ENCODE peak calls at places on chromosomes 11 and 22, in seven cellular contexts. One of them, this sample, is unnamed.

GRCh38 chr11:81963018-81963417 is 770.6 kb downstream of the FAM181B start:
- DNase-seq in upper lobe of right lung: no peak
- DNase-seq in left ventricle myocardium inferior: no peak
- DNase-seq in PC-3: peak; percentile 1
- DNase-seq in BE2C: no peak
- DNase-seq in WERI-Rb-1: no peak
- DNase-seq in AG10803: no peak
- DNase-seq in this sample: no peak

GRCh38 chr22:17770180-17771077 is 3.8 kb downstream of the BID start:
- DNase-seq in upper lobe of right lung: no peak
- DNase-seq in left ventricle myocardium inferior: no peak
- DNase-seq in PC-3: no peak
- DNase-seq in BE2C: no peak
- DNase-seq in WERI-Rb-1: no peak
- DNase-seq in AG10803: no peak
- DNase-seq in this sample: no peak

GRCh38 chr22:39738746-39739145 is 154.8 kb downstream of the ENTHD1 start:
- DNase-seq in upper lobe of right lung: no peak
- DNase-seq in left ventricle myocardium inferior: no peak
- DNase-seq in PC-3: peak; percentile 4
- DNase-seq in BE2C: no peak
- DNase-seq in WERI-Rb-1: no peak
- DNase-seq in AG10803: peak; percentile 52
- DNase-seq in this sample: no peak

GRCh38 chr11:87352759-87353707 is 315.3 kb downstream of the TMEM135 start:
- DNase-seq in upper lobe of right lung: peak; percentile 91
- DNase-seq in left ventricle myocardium inferior: peak; percentile 84
- DNase-seq in PC-3: peak; percentile 96
- DNase-seq in BE2C: peak; percentile 86
- DNase-seq in WERI-Rb-1: peak; percentile 87
- DNase-seq in AG10803: peak; percentile 78
- DNase-seq in this sample: peak; percentile 29

GRCh38 chr22:44207981-44208317 is 27.2 kb downstream of the PARVG start:
- DNase-seq in upper lobe of right lung: no peak
- DNase-seq in left ventricle myocardium inferior: no peak
- DNase-seq in PC-3: no peak
- DNase-seq in BE2C: no peak
- DNase-seq in WERI-Rb-1: no peak
- DNase-seq in AG10803: no peak
- DNase-seq in this sample: no peak

GRCh38 chr11:67270256-67271211 is 4.3 kb downstream of the GRK2 start:
- DNase-seq in upper lobe of right lung: peak; percentile 67
- DNase-seq in left ventricle myocardium inferior: no peak
- DNase-seq in PC-3: no peak
- DNase-seq in BE2C: no peak
- DNase-seq in WERI-Rb-1: no peak
- DNase-seq in AG10803: no peak
- DNase-seq in this sample: no peak

GRCh38 chr22:36325163-36326031 is 62.4 kb downstream of the MYH9 start:
- DNase-seq in upper lobe of right lung: peak; percentile 86
- DNase-seq in left ventricle myocardium inferior: no peak
- DNase-seq in PC-3: no peak
- DNase-seq in BE2C: no peak
- DNase-seq in WERI-Rb-1: no peak
- DNase-seq in AG10803: peak; percentile 95
- DNase-seq in this sample: no peak

GRCh38 chr11:78313181-78313788 is 104.3 kb downstream of the GAB2 start:
- DNase-seq in upper lobe of right lung: no peak
- DNase-seq in left ventricle myocardium inferior: no peak
- DNase-seq in PC-3: peak; percentile 85
- DNase-seq in BE2C: no peak
- DNase-seq in WERI-Rb-1: no peak
- DNase-seq in AG10803: peak; percentile 69
- DNase-seq in this sample: no peak

GRCh38 chr11:15675683-15676082 is 561.0 kb downstream of the INSC start:
- DNase-seq in upper lobe of right lung: no peak
- DNase-seq in left ventricle myocardium inferior: no peak
- DNase-seq in PC-3: no peak
- DNase-seq in BE2C: no peak
- DNase-seq in WERI-Rb-1: no peak
- DNase-seq in AG10803: no peak
- DNase-seq in this sample: no peak

GRCh38 chr11:67113231-67113721 is 5.8 kb upstream of the KDM2A start:
- DNase-seq in upper lobe of right lung: peak; percentile 42
- DNase-seq in left ventricle myocardium inferior: no peak
- DNase-seq in PC-3: no peak
- DNase-seq in BE2C: no peak
- DNase-seq in WERI-Rb-1: no peak
- DNase-seq in AG10803: no peak
- DNase-seq in this sample: peak; percentile 98

GRCh38 chr22:49350441-49351121 is 477.1 kb downstream of the BRD1 start:
- DNase-seq in upper lobe of right lung: peak; percentile 52
- DNase-seq in left ventricle myocardium inferior: no peak
- DNase-seq in PC-3: no peak
- DNase-seq in BE2C: no peak
- DNase-seq in WERI-Rb-1: peak; percentile 60
- DNase-seq in AG10803: no peak
- DNase-seq in this sample: no peak
- TF ChIP-seq CTCF in upper lobe of right lung: no peak
- TF ChIP-seq CTCF in left ventricle myocardium inferior: no peak
- TF ChIP-seq CTCF in PC-3: no peak
- TF ChIP-seq CTCF in BE2C: no peak
- TF ChIP-seq CTCF in WERI-Rb-1: peak; percentile 40
- TF ChIP-seq CTCF in AG10803: no peak
- TF ChIP-seq CTCF in this sample: peak; percentile 6

DNA sequence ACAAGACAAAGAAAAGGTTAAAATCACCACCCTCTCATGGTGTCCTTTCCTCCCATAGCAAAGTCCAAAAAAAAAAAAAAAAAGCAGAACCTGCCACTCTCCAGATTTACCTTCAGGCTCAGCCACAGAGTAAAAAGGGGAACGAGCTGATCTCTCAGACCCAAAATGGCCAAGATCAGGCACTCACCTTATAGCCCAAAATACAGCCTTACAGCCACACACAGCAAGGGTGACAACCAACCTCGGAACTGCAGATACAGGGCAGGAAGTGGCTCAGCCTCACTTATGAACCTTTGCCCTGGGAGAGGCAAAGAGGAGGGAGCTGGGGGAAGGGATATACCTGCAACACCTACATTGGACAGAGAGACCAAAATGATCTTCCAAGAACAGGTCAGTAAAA is 4.5 kb downstream of the FHIP1B start:
- DNase-seq in upper lobe of right lung: no peak
- DNase-seq in left ventricle myocardium inferior: no peak
- DNase-seq in PC-3: no peak
- DNase-seq in BE2C: no peak
- DNase-seq in WERI-Rb-1: no peak
- DNase-seq in AG10803: no peak
- DNase-seq in this sample: no peak
- H3K4me3 ChIP-seq in upper lobe of right lung: no peak overlapping the region
- H3K4me3 ChIP-seq in left ventricle myocardium inferior: no peak overlapping the region
- H3K4me3 ChIP-seq in PC-3: no peak overlapping the region
- H3K4me3 ChIP-seq in BE2C: no peak overlapping the region
- H3K4me3 ChIP-seq in WERI-Rb-1: no peak overlapping the region
- H3K4me3 ChIP-seq in AG10803: no peak overlapping the region
- H3K4me3 ChIP-seq in this sample: no peak overlapping the region

GRCh38 chr11:11078344-11078743 is 220.5 kb upstream of the ZBED5 start:
- DNase-seq in upper lobe of right lung: no peak
- DNase-seq in left ventricle myocardium inferior: no peak
- DNase-seq in PC-3: peak; percentile 23
- DNase-seq in BE2C: no peak
- DNase-seq in WERI-Rb-1: no peak
- DNase-seq in AG10803: peak; percentile 19
- DNase-seq in this sample: no peak
- TF ChIP-seq CTCF in upper lobe of right lung: no peak
- TF ChIP-seq CTCF in left ventricle myocardium inferior: no peak
- TF ChIP-seq CTCF in PC-3: peak; percentile 45
- TF ChIP-seq CTCF in BE2C: no peak
- TF ChIP-seq CTCF in WERI-Rb-1: no peak
- TF ChIP-seq CTCF in AG10803: no peak
- TF ChIP-seq CTCF in this sample: no peak

DNA sequence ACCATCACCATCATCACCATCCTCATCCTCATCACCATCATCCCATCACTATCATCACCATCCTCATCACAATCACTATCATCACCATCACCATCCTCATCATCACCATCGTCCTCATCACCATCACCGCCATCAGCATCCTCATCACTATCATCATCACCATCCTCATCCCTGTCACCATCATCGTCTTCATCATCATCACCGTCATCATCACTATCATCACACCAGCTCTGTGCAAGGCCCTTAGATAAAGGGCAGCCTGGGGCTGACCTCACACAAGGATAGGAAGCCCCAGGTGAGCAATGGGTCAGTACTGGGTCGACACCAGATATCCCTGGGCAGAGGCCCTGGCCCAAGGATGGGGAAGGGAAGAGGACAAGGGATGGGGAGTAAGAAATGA is 16.1 kb downstream of the RTN4R start:
- DNase-seq in upper lobe of right lung: no peak
- DNase-seq in left ventricle myocardium inferior: no peak
- DNase-seq in PC-3: no peak
- DNase-seq in BE2C: no peak
- DNase-seq in WERI-Rb-1: no peak
- DNase-seq in AG10803: no peak
- DNase-seq in this sample: no peak
- H3K4me3 ChIP-seq in upper lobe of right lung: no peak overlapping the region
- H3K4me3 ChIP-seq in left ventricle myocardium inferior: no peak overlapping the region
- H3K4me3 ChIP-seq in PC-3: no peak overlapping the region
- H3K4me3 ChIP-seq in BE2C: no peak overlapping the region
- H3K4me3 ChIP-seq in WERI-Rb-1: no peak overlapping the region
- H3K4me3 ChIP-seq in AG10803: no peak overlapping the region
- H3K4me3 ChIP-seq in this sample: no peak overlapping the region

DNA sequence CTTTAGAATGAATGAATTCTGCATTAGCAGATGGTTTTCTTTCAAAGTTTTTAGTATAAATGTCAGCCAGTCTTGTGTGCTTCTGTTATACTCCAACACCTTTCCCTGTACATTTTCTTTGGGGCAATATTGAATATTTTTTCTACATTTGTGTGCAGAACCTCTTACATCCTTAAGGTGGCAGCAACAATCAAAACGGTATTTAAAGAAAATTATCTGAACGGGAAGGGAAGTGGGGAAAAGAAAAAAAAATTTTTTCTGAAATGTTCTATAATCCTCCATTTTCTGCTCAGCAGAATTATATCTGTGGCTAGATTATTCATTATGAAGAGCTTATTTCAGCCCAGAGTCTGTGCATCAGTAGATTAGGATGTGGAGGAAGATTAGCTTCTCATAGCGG is 347.3 kb upstream of the RAG2 start:
- DNase-seq in upper lobe of right lung: no peak
- DNase-seq in left ventricle myocardium inferior: no peak
- DNase-seq in PC-3: peak; percentile 16
- DNase-seq in BE2C: no peak
- DNase-seq in WERI-Rb-1: no peak
- DNase-seq in AG10803: peak; percentile 2
- DNase-seq in this sample: no peak
- TF ChIP-seq CTCF in upper lobe of right lung: peak; percentile 24
- TF ChIP-seq CTCF in left ventricle myocardium inferior: peak; percentile 43
- TF ChIP-seq CTCF in PC-3: peak; percentile 60
- TF ChIP-seq CTCF in BE2C: peak; percentile 39
- TF ChIP-seq CTCF in WERI-Rb-1: peak; percentile 16
- TF ChIP-seq CTCF in AG10803: peak; percentile 52
- TF ChIP-seq CTCF in this sample: peak; percentile 32

This sample was measured in GM12864.